ENCODE peak calls at places on chromosomes 3 and 15, in five cellular contexts. K is left ventricle myocardium superior, D is T-cell, A is endothelial cell, J is NCI-H748 treated with DMSO at 0.1 percent for 48 hours. U is an unnamed sample.

GRCh38 chr3:168517514-168518071 is 421.9 kb upstream of the GOLIM4 start:
- DNase-seq in K (no peak), D (no peak), A (no peak), J (no peak), U (no peak)

GRCh38 chr3:127200086-127200691 is 7.3 kb downstream of the PRR23E start:
- DNase-seq in K (no peak), D (no peak), A (no peak), J (no peak), U (no peak)

GRCh38 chr3:64063207-64063981 is 40.1 kb upstream of the PSMD6 start:
- DNase-seq in K (no peak), D (no peak), A (no peak), J (no peak), U (no peak)

GRCh38 chr3:172347895-172348680 is 100.2 kb downstream of the GHSR start:
- DNase-seq in K (no peak), D (no peak), A (no peak), J (peak; percentile 60), U (no peak)

GRCh38 chr15:69593981-69594966 is 141.7 kb downstream of the RPLP1 start:
- DNase-seq in K (peak; percentile 64), D (no peak), A (no peak), J (peak; percentile 98), U (no peak)

GRCh38 chr15:74543583-74543982 is 2.6 kb downstream of the ARID3B start:
- DNase-seq in K (no peak), D (peak; percentile 12), A (no peak), J (no peak), U (no peak)

GRCh38 chr15:56608140-56608778 is 125.0 kb downstream of the ZNF280D start:
- DNase-seq in K (no peak), D (no peak), A (no peak), J (no peak), U (no peak)

GRCh38 chr3:137347817-137348368 is 390.1 kb downstream of the IL20RB start:
- DNase-seq in K (no peak), D (no peak), A (no peak), J (no peak), U (no peak)

GRCh38 chr3:186003610-186004009 is 65.8 kb upstream of the TRA2B start:
- DNase-seq in K (no peak), D (no peak), A (no peak), J (no peak), U (no peak)

GRCh38 chr3:70980646-70981031 is 602.9 kb downstream of the FOXP1 start:
- DNase-seq in K (no peak), D (no peak), A (no peak), J (no peak), U (no peak)

GRCh38 chr3:66140763-66141372 is 79.9 kb upstream of the SLC25A26 start:
- DNase-seq in K (no peak), D (no peak), A (no peak), J (no peak), U (no peak)

GRCh38 chr3:16173696-16174355 is 654 bp upstream of the GALNT15 start:
- DNase-seq in K (no peak), D (no peak), A (no peak), J (no peak), U (no peak)

GRCh38 chr3:68771683-68772082 is 160.7 kb downstream of the TAFA4 start:
- DNase-seq in K (no peak), D (no peak), A (no peak), J (no peak), U (no peak)